ENCODE peak calls at places on chromosomes 13 and 19, in ten cellular contexts. O is nucleus accumbens; S is T-helper 22 cell; D is HCT116; Z is mesendoderm; B is neuronal stem cell; C is lower leg skin; G is Daoy; K is anterior cingulate cortex; N is activated CD4-positive, CD25-positive, alpha-beta regulatory T cell treated with anti-CD3 and anti-CD28 coated beads, Interleukin-2, amount 50 U/mL, for 16 hours. X is an unnamed sample.

GRCh38 chr19:43534811-43535761 is 2.1 kb downstream of the ZNF575 start:
- DNase-seq in O (peak; percentile 41), S (no peak), D (no peak), Z (peak; percentile 93), B (peak; percentile 54), C (no peak), G (peak; percentile 47), K (peak; percentile 35), N (no peak), X (peak; percentile 66)

GRCh38 chr19:19822148-19822429 is 539 bp upstream of the ZNF506 start:
- DNase-seq in O (no peak), S (no peak), D (no peak), Z (no peak), B (no peak), C (peak; percentile 20), G (no peak), K (no peak), N (no peak), X (peak; percentile 27)

GRCh38 chr19:38898788-38899446 is 501 bp downstream of the SIRT2 start:
- DNase-seq in O (no peak), S (no peak), D (no peak), Z (peak; percentile 29), B (peak; percentile 20), C (peak; percentile 45), G (no peak), K (no peak), N (no peak), X (no peak)

GRCh38 chr13:25608181-25608580 is 236.4 kb downstream of the ATP8A2 start:
- DNase-seq in O (no peak), S (no peak), D (no peak), Z (no peak), B (no peak), C (no peak), G (no peak), K (no peak), N (no peak), X (no peak)

GRCh38 chr19:1065606-1066109 is 1.3 kb upstream of the ARHGAP45 start:
- DNase-seq in O (no peak), S (no peak), D (peak; percentile 68), Z (peak; percentile 79), B (no peak), C (no peak), G (no peak), K (no peak), N (no peak), X (no peak)

GRCh38 chr19:35134601-35135091 is at the start of gene LGI4:
- DNase-seq in O (no peak), S (no peak), D (no peak), Z (no peak), B (no peak), C (no peak), G (no peak), K (no peak), N (no peak), X (no peak)

GRCh38 chr13:31631071-31631470 is 108.3 kb upstream of the RXFP2 start:
- DNase-seq in O (no peak), S (no peak), D (no peak), Z (peak; percentile 93), B (no peak), C (no peak), G (peak; percentile 10), K (no peak), N (no peak), X (no peak)

GRCh38 chr13:97223711-97224461 is 1.8 kb downstream of the MBNL2 start:
- DNase-seq in O (no peak), S (peak; percentile 14), D (peak; percentile 43), Z (peak; percentile 90), B (peak; percentile 52), C (peak; percentile 79), G (peak; percentile 71), K (no peak), N (no peak), X (peak; percentile 86)

GRCh38 chr19:42267644-42268141 is 1.4 kb upstream of the CIC start:
- DNase-seq in O (no peak), S (no peak), D (no peak), Z (no peak), B (no peak), C (no peak), G (no peak), K (no peak), N (no peak), X (no peak)

GRCh38 chr19:681029-681626 is 4.9 kb downstream of the FSTL3 start:
- DNase-seq in O (no peak), S (no peak), D (no peak), Z (no peak), B (no peak), C (no peak), G (no peak), K (no peak), N (no peak), X (peak; percentile 93)

GRCh38 chr13:51015973-51016372 is 95.1 kb downstream of the C13orf42 start:
- DNase-seq in O (no peak), S (no peak), D (no peak), Z (no peak), B (no peak), C (no peak), G (no peak), K (no peak), N (no peak), X (no peak)

GRCh38 chr19:39953915-39954314 is 17.1 kb upstream of the PSMC4 start:
- DNase-seq in O (no peak), S (no peak), D (no peak), Z (no peak), B (no peak), C (no peak), G (no peak), K (no peak), N (no peak), X (no peak)

GRCh38 chr13:36175621-36176020 is 38.7 kb downstream of the SOHLH2 start:
- DNase-seq in O (no peak), S (no peak), D (no peak), Z (no peak), B (no peak), C (no peak), G (no peak), K (no peak), N (no peak), X (no peak)

GRCh38 chr13:110109910-110110309 is 197.0 kb downstream of the COL4A1 start:
- DNase-seq in O (no peak), S (no peak), D (no peak), Z (peak; percentile 65), B (no peak), C (peak; percentile 58), G (peak; percentile 82), K (peak; percentile 38), N (no peak), X (peak; percentile 75)

GRCh38 chr13:21800847-21801616 is 130.2 kb downstream of the FGF9 start:
- DNase-seq in O (no peak), S (no peak), D (no peak), Z (no peak), B (no peak), C (no peak), G (peak; percentile 14), K (no peak), N (no peak), X (no peak)

GRCh38 chr19:6662692-6663091 is 7.3 kb downstream of the TNFSF14 start:
- DNase-seq in O (no peak), S (no peak), D (no peak), Z (peak; percentile 52), B (no peak), C (no peak), G (no peak), K (no peak), N (no peak), X (no peak)

GRCh38 chr19:43470288-43470687 is 4.9 kb upstream of the LYPD3 start:
- DNase-seq in O (no peak), S (peak; percentile 32), D (no peak), Z (peak; percentile 68), B (no peak), C (no peak), G (peak; percentile 53), K (no peak), N (peak; percentile 11), X (no peak)

GRCh38 chr19:39327318-39327717 is 6.7 kb upstream of the LRFN1 start:
- DNase-seq in O (no peak), S (no peak), D (no peak), Z (no peak), B (no peak), C (no peak), G (no peak), K (no peak), N (no peak), X (no peak)

GRCh38 chr19:6056282-6056741 is 54.0 kb downstream of the RFX2 start:
- DNase-seq in O (no peak), S (no peak), D (no peak), Z (no peak), B (no peak), C (no peak), G (no peak), K (no peak), N (no peak), X (no peak)

GRCh38 chr13:40536443-40537113 is 129.9 kb downstream of the FOXO1 start:
- DNase-seq in O (no peak), S (no peak), D (no peak), Z (peak; percentile 86), B (no peak), C (peak; percentile 81), G (no peak), K (no peak), N (no peak), X (no peak)

GRCh38 chr19:33687761-33688656 is 66.3 kb downstream of the CHST8 start:
- DNase-seq in O (no peak), S (no peak), D (no peak), Z (no peak), B (no peak), C (no peak), G (no peak), K (no peak), N (no peak), X (no peak)

GRCh38 chr13:44193731-44194130 is 179.9 kb upstream of the SERP2 start:
- DNase-seq in O (no peak), S (no peak), D (no peak), Z (no peak), B (no peak), C (no peak), G (no peak), K (no peak), N (no peak), X (no peak)

GRCh38 chr13:29543230-29544215 is 52.0 kb downstream of the SLC7A1 start:
- DNase-seq in O (no peak), S (no peak), D (no peak), Z (peak; percentile 93), B (no peak), C (no peak), G (peak; percentile 62), K (no peak), N (no peak), X (no peak)

GRCh38 chr13:43356566-43356965 is 333.2 kb downstream of the DNAJC15 start:
- DNase-seq in O (no peak), S (no peak), D (no peak), Z (no peak), B (no peak), C (no peak), G (no peak), K (no peak), N (no peak), X (no peak)

GRCh38 chr19:8609210-8610040 is 1.1 kb downstream of the ADAMTS10 start:
- DNase-seq in O (no peak), S (no peak), D (peak; percentile 15), Z (peak; percentile 90), B (peak; percentile 77), C (no peak), G (peak; percentile 67), K (peak; percentile 50), N (no peak), X (peak; percentile 40)

GRCh38 chr19:32631381-32631780 is 43.6 kb downstream of the ANKRD27 start:
- DNase-seq in O (no peak), S (no peak), D (no peak), Z (no peak), B (no peak), C (no peak), G (no peak), K (no peak), N (no peak), X (no peak)

GRCh38 chr19:39164289-39164688 is 32.5 kb upstream of the NCCRP1 start:
- DNase-seq in O (no peak), S (no peak), D (no peak), Z (no peak), B (no peak), C (no peak), G (no peak), K (no peak), N (no peak), X (no peak)

GRCh38 chr19:21474671-21475181 is 30.7 kb upstream of the ZNF429 start:
- DNase-seq in O (peak; percentile 70), S (peak; percentile 37), D (no peak), Z (peak; percentile 84), B (peak; percentile 32), C (no peak), G (peak; percentile 63), K (peak; percentile 68), N (peak; percentile 42), X (peak; percentile 94)